ENCODE peak calls at places on chromosomes 7 and 10, in four cellular contexts. F is colonic mucosa, B is left lung, K is Karpas-422. N is an unnamed sample.

GRCh38 chr10:60200012-60200681 is 189.5 kb downstream of the ANK3 start:
- DNase-seq in F (no peak), B (no peak), K (no peak), N (no peak)

GRCh38 chr10:115049957-115050356 is 43.2 kb upstream of the ATRNL1 start:
- DNase-seq in B (no peak), K (no peak), F (no peak), N (no peak)

GRCh38 chr10:88254091-88254490 is 329.0 kb downstream of the RNLS start:
- DNase-seq in K (no peak), F (no peak), B (no peak), N (no peak)

GRCh38 chr10:60352105-60352504 is 37.6 kb downstream of the ANK3 start:
- DNase-seq in B (no peak), K (no peak), F (no peak), N (no peak)

GRCh38 chr10:22253578-22253882 is 35.7 kb upstream of the EBLN1 start:
- DNase-seq in F (peak; percentile 35), B (peak; percentile 56), K (peak; percentile 27), N (peak; percentile 64)

GRCh38 chr10:12351447-12351846 is 2.1 kb downstream of the CAMK1D start:
- DNase-seq in K (no peak), F (peak; percentile 28), B (peak; percentile 36), N (no peak)

GRCh38 chr7:97513326-97513725 is 218.6 kb upstream of the TAC1 start:
- DNase-seq in K (peak; percentile 56), F (no peak), B (no peak), N (no peak)

GRCh38 chr7:156657681-156658080 is 17.1 kb downstream of the RNF32 start:
- DNase-seq in F (no peak), B (no peak), K (no peak), N (no peak)

GRCh38 chr7:106108988-106109387 is 3.1 kb downstream of the SYPL1 start:
- DNase-seq in K (peak; percentile 87), B (no peak), F (no peak), N (no peak)

GRCh38 chr7:108324053-108325038 is 131.9 kb downstream of the NRCAM start:
- DNase-seq in F (no peak), B (no peak), K (no peak), N (no peak)

GRCh38 chr7:100779359-100779758 is 46.0 kb downstream of the ZAN start:
- DNase-seq in B (no peak), F (no peak), K (no peak), N (no peak)

GRCh38 chr7:45401155-45401554 is 173.0 kb upstream of the ADCY1 start:
- DNase-seq in F (no peak), B (no peak), K (peak; percentile 15), N (no peak)

GRCh38 chr10:71188201-71188600 is 24.2 kb upstream of the UNC5B start:
- DNase-seq in K (no peak), F (no peak), B (no peak), N (no peak)

GRCh38 chr7:151992375-151992774 is 33.1 kb upstream of the GALNT11 start:
- DNase-seq in F (peak; percentile 41), K (peak; percentile 72), B (peak; percentile 62), N (peak; percentile 71)

GRCh38 chr7:112550468-112551060 is 69.8 kb downstream of the LSMEM1 start:
- DNase-seq in B (no peak), F (peak; percentile 55), K (peak; percentile 85), N (no peak)

GRCh38 chr10:80075781-80076180 is 2.7 kb upstream of the TMEM254 start:
- DNase-seq in B (no peak), F (no peak), K (no peak), N (no peak)

GRCh38 chr7:36490335-36490940 is 100.8 kb downstream of the ANLN start:
- DNase-seq in K (no peak), F (no peak), B (no peak), N (no peak)

GRCh38 chr10:70779088-70779487 is 6.1 kb downstream of the TBATA start:
- DNase-seq in F (no peak), B (no peak), K (no peak), N (no peak)

GRCh38 chr7:43449577-43449976 is 133.3 kb upstream of the STK17A start:
- DNase-seq in F (no peak), K (no peak), B (no peak), N (no peak)

GRCh38 chr10:132596742-132597279 is 59.2 kb downstream of the INPP5A start:
- DNase-seq in F (no peak), K (no peak), B (no peak), N (no peak)

GRCh38 chr7:99947608-99948007 is 18.2 kb upstream of the GJC3 start:
- DNase-seq in B (no peak), F (no peak), K (no peak), N (no peak)

GRCh38 chr7:102284399-102284798 is 2.3 kb upstream of the SH2B2 start:
- DNase-seq in K (peak; percentile 63), F (no peak), B (no peak), N (no peak)

GRCh38 chr10:131770946-131771633 is 129.7 kb upstream of the PPP2R2D start:
- DNase-seq in F (no peak), K (no peak), B (no peak), N (no peak)

GRCh38 chr10:103476046-103476768 is 2.8 kb downstream of the CALHM3 start:
- DNase-seq in B (no peak), K (peak; percentile 81), F (no peak), N (no peak)

GRCh38 chr10:131453772-131454634 is 142.5 kb upstream of the TCERG1L start:
- DNase-seq in F (peak; percentile 68), K (peak; percentile 86), B (peak; percentile 48), N (no peak)

GRCh38 chr10:67861750-67862460 is 22.6 kb upstream of the SIRT1 start:
- DNase-seq in B (no peak), K (no peak), F (no peak), N (no peak)

GRCh38 chr10:44974628-44975431 is 3.8 kb downstream of the DEPP1 start:
- DNase-seq in F (peak; percentile 75), B (peak; percentile 77), K (peak; percentile 88), N (peak; percentile 83)

GRCh38 chr10:82982110-82982608 is 1107.2 kb downstream of the NRG3 start:
- DNase-seq in F (no peak), K (no peak), B (no peak), N (no peak)

GRCh38 chr7:47693161-47693740 is 111.3 kb upstream of the TNS3 start:
- DNase-seq in B (no peak), K (no peak), F (no peak), N (no peak)

GRCh38 chr10:69846252-69847000 is 44.7 kb downstream of the COL13A1 start:
- DNase-seq in K (no peak), B (no peak), F (no peak), N (no peak)

GRCh38 chr7:157132796-157133195 is 5.9 kb upstream of the UBE3C start:
- DNase-seq in K (no peak), B (no peak), F (no peak), N (no peak)

GRCh38 chr7:151426486-151426905 is 13.4 kb downstream of the CRYGN start:
- DNase-seq in K (no peak), F (peak; percentile 52), B (peak; percentile 66), N (peak; percentile 53)

GRCh38 chr10:108598831-108599230 is 1324.5 kb downstream of the XPNPEP1 start:
- DNase-seq in B (no peak), F (no peak), K (no peak), N (no peak)

GRCh38 chr7:92504563-92504962 is 23.8 kb downstream of the PEX1 start:
- DNase-seq in B (no peak), F (no peak), K (no peak), N (no peak)

GRCh38 chr7:92498557-92498956 is 20.8 kb upstream of the ERVW-1 start:
- DNase-seq in K (no peak), F (no peak), B (no peak), N (no peak)

GRCh38 chr7:92508949-92509348 is 19.4 kb downstream of the PEX1 start:
- DNase-seq in F (no peak), B (no peak), K (no peak), N (no peak)

GRCh38 chr7:92506363-92506762 is 22.0 kb downstream of the PEX1 start:
- DNase-seq in F (no peak), B (no peak), K (no peak), N (no peak)

GRCh38 chr7:92503767-92504166 is 24.6 kb downstream of the PEX1 start:
- DNase-seq in B (no peak), F (no peak), K (no peak), N (no peak)
- H3K4me3 ChIP-seq in B (no peak overlapping the region), F (no peak overlapping the region), K (no peak overlapping the region), N (no peak overlapping the region)

GRCh38 chr10:51951601-51952000 is 252.2 kb upstream of the CSTF2T start:
- DNase-seq in B (no peak), K (no peak), F (no peak), N (no peak)

GRCh38 chr10:51955696-51956095 is 256.3 kb upstream of the CSTF2T start:
- DNase-seq in F (no peak), B (no peak), K (no peak), N (no peak)

GRCh38 chr10:51950996-51951392 is 251.6 kb upstream of the CSTF2T start:
- DNase-seq in B (no peak), K (no peak), F (no peak), N (no peak)

GRCh38 chr10:51950371-51950995 is 251.1 kb upstream of the CSTF2T start:
- DNase-seq in B (no peak), F (no peak), K (no peak), N (no peak)
- H3K4me3 ChIP-seq in B (no peak overlapping the region), F (no peak overlapping the region), K (no peak overlapping the region), N (no peak overlapping the region)

GRCh38 chr7:53238021-53238605 is 202.7 kb downstream of the POM121L12 start:
- DNase-seq in B (no peak), F (no peak), K (no peak), N (no peak)
- H3K4me3 ChIP-seq in B (no peak overlapping the region), F (no peak overlapping the region), K (no peak overlapping the region), N (no peak overlapping the region)

GRCh38 chr7:134804351-134804750 is 24.9 kb downstream of the CALD1 start:
- DNase-seq in B (no peak), F (no peak), K (no peak), N (no peak)
- H3K4me3 ChIP-seq in B (no peak overlapping the region), F (no peak overlapping the region), K (no peak overlapping the region), N (no peak overlapping the region)

DNA sequence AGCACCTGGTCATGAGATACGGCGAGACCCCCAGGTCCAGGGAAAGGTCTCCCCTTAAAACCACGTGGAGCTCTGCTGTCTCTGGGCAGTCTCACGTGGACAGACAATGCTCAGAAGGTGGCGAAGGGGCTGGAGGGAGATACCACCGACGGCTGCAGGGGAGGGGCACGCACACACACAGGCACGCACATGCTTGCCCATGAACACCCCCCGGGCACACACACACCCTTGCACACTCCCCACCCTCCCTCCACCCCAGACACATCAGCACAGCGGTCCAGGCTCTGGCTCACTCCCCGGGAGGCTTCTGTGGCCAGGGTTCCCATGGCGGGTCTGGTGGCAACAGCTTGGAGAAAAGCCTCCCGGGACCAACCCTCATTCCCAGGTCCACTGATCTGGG is 52.4 kb upstream of the TNRC18 start:
- DNase-seq in K (no peak), B (no peak), F (no peak), N (no peak)
- H3K4me3 ChIP-seq in K (no peak overlapping the region), B (no peak overlapping the region), F (no peak overlapping the region), N (no peak overlapping the region)